ENCODE peak calls at places on chromosomes 6 and 20, in ten cellular contexts. I is KG1; A is cardiac fibroblast; M is AG09319; U is AG08396; H is GM06990; F is Peyer's patch; O is activated CD4-positive, alpha-beta T cell treated with anti-CD3 and anti-CD28 coated beads, Interleukin-2, amount 10 ng/mL, durations not matched to agents 7 days and 5 days; V is stimulated activated CD4-positive, alpha-beta T cell treated with anti-CD3 and anti-CD28 coated beads, Interleukin-1b, Interleukin-23, amount 100 ng/mL, for 24 hours; Q is effector memory CD4-positive, alpha-beta T cell. T is an unnamed sample.

GRCh38 chr6:63573899-63574553 is 1.7 kb downstream of the LOC128125822 start:
- DNase-seq in I (peak), A (peak), M (no peak), U (peak), H (peak), F (peak), O (peak), V (peak), Q (no peak), T (no peak)

GRCh38 chr6:33123732-33124524 is 48.1 kb downstream of the HLA-DPB1 start:
- DNase-seq in I (peak), A (peak), M (no peak), U (peak), H (no peak), F (no peak), O (peak), V (no peak), Q (no peak), T (no peak)

GRCh38 chr6:28634406-28634757 is 108.7 kb downstream of the GPX5 start:
- DNase-seq in I (no peak), A (no peak), M (no peak), U (no peak), H (no peak), F (no peak), O (no peak), V (no peak), Q (no peak), T (no peak)

GRCh38 chr6:137824502-137824879 is 42.6 kb upstream of the TNFAIP3 start:
- DNase-seq in I (no peak), A (no peak), M (no peak), U (no peak), H (no peak), F (no peak), O (no peak), V (no peak), Q (no peak), T (no peak)

GRCh38 chr6:104710543-104711335 is 149.0 kb downstream of the HACE1 start:
- DNase-seq in I (no peak), A (no peak), M (no peak), U (no peak), H (no peak), F (no peak), O (no peak), V (no peak), Q (no peak), T (no peak)

GRCh38 chr6:17714879-17715860 is 8.4 kb upstream of the NUP153 start:
- DNase-seq in I (peak), A (peak), M (peak), U (peak), H (peak), F (no peak), O (peak), V (no peak), Q (no peak), T (peak)

GRCh38 chr6:140101367-140101766 is 726.9 kb upstream of the CITED2 start:
- DNase-seq in I (no peak), A (peak), M (no peak), U (no peak), H (peak), F (no peak), O (no peak), V (no peak), Q (no peak), T (no peak)

GRCh38 chr6:140346461-140346860 is 972.0 kb upstream of the CITED2 start:
- DNase-seq in I (no peak), A (peak), M (no peak), U (no peak), H (no peak), F (no peak), O (no peak), V (no peak), Q (no peak), T (no peak)

GRCh38 chr6:34358389-34358906 is 34.0 kb downstream of the NUDT3 start:
- DNase-seq in I (no peak), A (peak), M (no peak), U (peak), H (no peak), F (no peak), O (no peak), V (no peak), Q (no peak), T (no peak)

GRCh38 chr6:89145962-89146747 is at the start of gene PM20D2:
- DNase-seq in I (no peak), A (peak), M (no peak), U (peak), H (peak), F (peak), O (peak), V (peak), Q (peak), T (no peak)

GRCh38 chr20:57190536-57191265 is 75.7 kb downstream of the BMP7 start:
- DNase-seq in I (no peak), A (no peak), M (no peak), U (no peak), H (no peak), F (no peak), O (no peak), V (no peak), Q (no peak), T (no peak)

GRCh38 chr6:41578714-41579610 is 32.8 kb downstream of the FOXP4 start:
- DNase-seq in I (no peak), A (peak), M (no peak), U (peak), H (no peak), F (peak), O (no peak), V (no peak), Q (no peak), T (no peak)

GRCh38 chr20:64232794-64233193 is 22.8 kb upstream of the PCMTD2 start:
- DNase-seq in I (no peak), A (no peak), M (no peak), U (no peak), H (no peak), F (no peak), O (no peak), V (no peak), Q (no peak), T (no peak)

GRCh38 chr6:161583561-161583960 is 309.7 kb upstream of the AGPAT4 start:
- DNase-seq in I (no peak), A (no peak), M (no peak), U (no peak), H (no peak), F (no peak), O (no peak), V (no peak), Q (no peak), T (no peak)

GRCh38 chr6:67212584-67212983 is 1422.5 kb upstream of the ADGRB3 start:
- DNase-seq in I (no peak), A (no peak), M (no peak), U (no peak), H (no peak), F (no peak), O (no peak), V (no peak), Q (no peak), T (no peak)

GRCh38 chr20:49685809-49686208 is 27.9 kb downstream of the B4GALT5 start:
- DNase-seq in I (no peak), A (peak), M (peak), U (peak), H (no peak), F (no peak), O (no peak), V (no peak), Q (no peak), T (no peak)

GRCh38 chr6:25340421-25340820 is 61.2 kb downstream of the CARMIL1 start:
- DNase-seq in I (no peak), A (no peak), M (no peak), U (no peak), H (no peak), F (no peak), O (no peak), V (no peak), Q (no peak), T (no peak)

GRCh38 chr20:1881240-1881835 is 13.9 kb upstream of the SIRPA start:
- DNase-seq in I (no peak), A (no peak), M (no peak), U (no peak), H (no peak), F (peak), O (no peak), V (no peak), Q (no peak), T (no peak)

GRCh38 chr6:81023007-81023582 is 729.4 kb downstream of the TENT5A start:
- DNase-seq in I (no peak), A (no peak), M (no peak), U (no peak), H (no peak), F (no peak), O (no peak), V (no peak), Q (no peak), T (no peak)

GRCh38 chr6:117538615-117539014 is 56.1 kb downstream of the DCBLD1 start:
- DNase-seq in I (no peak), A (no peak), M (no peak), U (no peak), H (no peak), F (no peak), O (no peak), V (no peak), Q (no peak), T (no peak)

GRCh38 chr6:148508401-148509151 is 165.9 kb downstream of the SASH1 start:
- DNase-seq in I (no peak), A (peak), M (peak), U (peak), H (no peak), F (no peak), O (no peak), V (no peak), Q (no peak), T (no peak)

GRCh38 chr6:33156561-33156960 is 35.7 kb downstream of the COL11A2 start:
- DNase-seq in I (no peak), A (no peak), M (no peak), U (no peak), H (no peak), F (no peak), O (no peak), V (no peak), Q (no peak), T (no peak)

GRCh38 chr20:57416296-57417022 is 25.3 kb downstream of the RBM38 start:
- DNase-seq in I (no peak), A (no peak), M (no peak), U (no peak), H (no peak), F (no peak), O (no peak), V (no peak), Q (no peak), T (no peak)

GRCh38 chr6:1792989-1793388 is 183.3 kb downstream of the FOXC1 start:
- DNase-seq in I (no peak), A (peak), M (no peak), U (no peak), H (no peak), F (no peak), O (peak), V (no peak), Q (no peak), T (no peak)

GRCh38 chr6:140388141-140388802 is 1013.8 kb upstream of the CITED2 start:
- DNase-seq in I (no peak), A (no peak), M (no peak), U (no peak), H (no peak), F (no peak), O (no peak), V (no peak), Q (no peak), T (no peak)

GRCh38 chr6:15994814-15995459 is 133.9 kb upstream of the MYLIP start:
- DNase-seq in I (no peak), A (no peak), M (no peak), U (no peak), H (no peak), F (no peak), O (no peak), V (no peak), Q (no peak), T (no peak)

GRCh38 chr6:24824142-24824755 is 25.5 kb upstream of the ARMH2 start:
- DNase-seq in I (no peak), A (no peak), M (no peak), U (no peak), H (no peak), F (no peak), O (no peak), V (no peak), Q (no peak), T (no peak)

GRCh38 chr6:41672016-41672415 is 33.7 kb downstream of the MDFI start:
- DNase-seq in I (no peak), A (no peak), M (no peak), U (no peak), H (no peak), F (no peak), O (no peak), V (no peak), Q (no peak), T (no peak)

GRCh38 chr6:113277111-113277510 is 580.0 kb upstream of the MARCKS start:
- DNase-seq in I (no peak), A (no peak), M (no peak), U (no peak), H (no peak), F (no peak), O (no peak), V (no peak), Q (no peak), T (no peak)

GRCh38 chr6:125793280-125793679 is 2.5 kb downstream of the NCOA7 start:
- DNase-seq in I (no peak), A (no peak), M (no peak), U (no peak), H (no peak), F (no peak), O (no peak), V (no peak), Q (no peak), T (no peak)

T was measured in SIG-M5.